ENCODE peak calls at places on chromosomes 16 and 17, in seven cellular contexts. One of them, this sample, is unnamed.

GRCh38 chr16:85428168-85428898 is 184.8 kb upstream of the GSE1 start:
- DNase-seq in GM10248: peak
- DNase-seq in DND-41: peak
- DNase-seq in lung: no peak
- DNase-seq in IMR-90: no peak
- DNase-seq in adrenal gland: no peak
- DNase-seq in epithelial cell of esophagus: peak
- DNase-seq in this sample: peak

GRCh38 chr17:27413295-27413694 is 43.0 kb upstream of the KSR1 start:
- DNase-seq in epithelial cell of esophagus: no peak
- DNase-seq in lung: no peak
- DNase-seq in GM10248: no peak
- DNase-seq in adrenal gland: no peak
- DNase-seq in DND-41: no peak
- DNase-seq in IMR-90: no peak
- DNase-seq in this sample: no peak

GRCh38 chr16:50302472-50303005 is 36.2 kb downstream of the ADCY7 start:
- DNase-seq in lung: no peak
- DNase-seq in DND-41: no peak
- DNase-seq in adrenal gland: no peak
- DNase-seq in epithelial cell of esophagus: no peak
- DNase-seq in GM10248: no peak
- DNase-seq in IMR-90: no peak
- DNase-seq in this sample: no peak

GRCh38 chr17:46940692-46941404 is 17.9 kb downstream of the GOSR2 start:
- DNase-seq in adrenal gland: peak
- DNase-seq in epithelial cell of esophagus: peak
- DNase-seq in GM10248: peak
- DNase-seq in IMR-90: peak
- DNase-seq in lung: peak
- DNase-seq in DND-41: peak
- DNase-seq in this sample: peak

GRCh38 chr17:28147026-28147425 is 104.5 kb downstream of the NLK start:
- DNase-seq in adrenal gland: peak
- DNase-seq in IMR-90: peak
- DNase-seq in epithelial cell of esophagus: no peak
- DNase-seq in DND-41: no peak
- DNase-seq in lung: no peak
- DNase-seq in GM10248: no peak
- DNase-seq in this sample: no peak

GRCh38 chr16:16828913-16829398 is 450.0 kb downstream of the NPIPA7 start:
- DNase-seq in DND-41: peak
- DNase-seq in adrenal gland: no peak
- DNase-seq in epithelial cell of esophagus: no peak
- DNase-seq in lung: no peak
- DNase-seq in IMR-90: no peak
- DNase-seq in GM10248: no peak
- DNase-seq in this sample: no peak

GRCh38 chr16:47258874-47259461 is 115.2 kb upstream of the NETO2 start:
- DNase-seq in epithelial cell of esophagus: peak
- DNase-seq in lung: no peak
- DNase-seq in DND-41: peak
- DNase-seq in GM10248: peak
- DNase-seq in IMR-90: peak
- DNase-seq in adrenal gland: no peak
- DNase-seq in this sample: no peak

GRCh38 chr17:46736100-46736499 is 82.4 kb downstream of the WNT3 start:
- DNase-seq in epithelial cell of esophagus: no peak
- DNase-seq in IMR-90: no peak
- DNase-seq in DND-41: no peak
- DNase-seq in adrenal gland: no peak
- DNase-seq in GM10248: peak
- DNase-seq in lung: no peak
- DNase-seq in this sample: no peak

GRCh38 chr16:27776556-27776955 is 226.6 kb downstream of the KATNIP start:
- DNase-seq in IMR-90: no peak
- DNase-seq in GM10248: no peak
- DNase-seq in DND-41: no peak
- DNase-seq in adrenal gland: no peak
- DNase-seq in lung: no peak
- DNase-seq in epithelial cell of esophagus: no peak
- DNase-seq in this sample: no peak

GRCh38 chr17:45428954-45429337 is 3.7 kb downstream of the ARHGAP27 start:
- DNase-seq in lung: no peak
- DNase-seq in IMR-90: no peak
- DNase-seq in DND-41: no peak
- DNase-seq in epithelial cell of esophagus: no peak
- DNase-seq in GM10248: no peak
- DNase-seq in adrenal gland: no peak
- DNase-seq in this sample: no peak

DNA sequence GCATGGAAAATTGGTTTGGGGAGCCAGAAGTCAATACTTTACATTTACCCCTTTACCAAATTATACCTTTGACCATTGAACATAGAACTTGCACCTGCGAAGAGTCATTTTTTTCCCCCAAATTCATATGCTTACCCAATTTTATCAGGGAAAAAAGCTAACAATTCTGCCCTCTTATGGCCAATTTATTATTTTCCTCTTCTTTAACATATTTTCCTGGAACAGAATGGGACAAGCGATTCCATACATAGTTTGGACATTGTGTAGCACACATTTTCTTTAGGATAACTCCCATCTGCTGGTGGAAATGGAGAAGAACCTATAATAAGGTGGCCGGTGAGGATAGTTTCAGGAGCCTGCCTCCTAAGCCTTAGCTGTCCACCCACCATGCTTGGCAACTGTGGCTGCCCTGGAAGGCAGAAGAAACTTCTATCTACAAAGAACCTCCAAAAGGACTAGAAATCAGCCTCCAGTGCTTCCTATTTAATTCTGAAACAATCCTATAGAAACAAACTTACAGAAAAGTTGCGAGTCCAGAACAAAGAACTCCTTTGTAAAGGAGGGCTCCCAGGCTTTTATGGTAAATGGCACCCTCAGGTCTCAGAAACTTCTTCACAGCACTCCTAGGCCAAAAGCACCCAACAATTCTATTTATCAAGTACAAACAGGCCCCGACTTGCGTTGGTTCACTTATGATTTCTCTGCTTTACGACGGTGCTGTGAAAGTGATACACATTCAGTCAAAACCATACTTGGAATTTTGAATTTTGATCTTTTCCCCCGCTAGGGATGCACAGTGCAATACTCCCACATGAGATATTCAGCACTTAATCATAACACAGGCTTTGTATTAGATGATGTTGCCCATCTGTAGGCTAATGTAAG is 64.1 kb upstream of the CACNG4 start:
- DNase-seq in adrenal gland: no peak
- DNase-seq in lung: no peak
- DNase-seq in DND-41: no peak
- DNase-seq in epithelial cell of esophagus: peak
- DNase-seq in GM10248: no peak
- DNase-seq in IMR-90: peak
- DNase-seq in this sample: no peak
- TF ChIP-seq CTCF in adrenal gland: peak
- TF ChIP-seq CTCF in lung: no peak
- TF ChIP-seq CTCF in DND-41: peak
- TF ChIP-seq CTCF in epithelial cell of esophagus: peak
- TF ChIP-seq CTCF in GM10248: peak
- TF ChIP-seq CTCF in IMR-90: peak
- TF ChIP-seq CTCF in this sample: no peak

GRCh38 chr17:30559656-30560055 is 82.4 kb downstream of the GOSR1 start:
- DNase-seq in adrenal gland: no peak
- DNase-seq in DND-41: no peak
- DNase-seq in lung: no peak
- DNase-seq in GM10248: no peak
- DNase-seq in epithelial cell of esophagus: no peak
- DNase-seq in IMR-90: no peak
- DNase-seq in this sample: no peak

GRCh38 chr17:30570191-30570590 is 93.0 kb downstream of the GOSR1 start:
- DNase-seq in adrenal gland: no peak
- DNase-seq in GM10248: no peak
- DNase-seq in lung: no peak
- DNase-seq in DND-41: no peak
- DNase-seq in epithelial cell of esophagus: no peak
- DNase-seq in IMR-90: no peak
- DNase-seq in this sample: no peak

GRCh38 chr17:30567231-30568116 is 90.3 kb downstream of the GOSR1 start:
- DNase-seq in DND-41: no peak
- DNase-seq in lung: no peak
- DNase-seq in GM10248: no peak
- DNase-seq in adrenal gland: no peak
- DNase-seq in epithelial cell of esophagus: no peak
- DNase-seq in IMR-90: no peak
- DNase-seq in this sample: no peak

GRCh38 chr17:30570596-30571265 is 93.5 kb downstream of the GOSR1 start:
- DNase-seq in GM10248: no peak
- DNase-seq in epithelial cell of esophagus: no peak
- DNase-seq in lung: no peak
- DNase-seq in IMR-90: no peak
- DNase-seq in DND-41: no peak
- DNase-seq in adrenal gland: no peak
- DNase-seq in this sample: no peak

GRCh38 chr17:30565073-30565935 is 88.1 kb downstream of the GOSR1 start:
- DNase-seq in lung: no peak
- DNase-seq in epithelial cell of esophagus: peak
- DNase-seq in IMR-90: no peak
- DNase-seq in adrenal gland: no peak
- DNase-seq in DND-41: no peak
- DNase-seq in GM10248: no peak
- DNase-seq in this sample: peak
- TF ChIP-seq CTCF in lung: no peak
- TF ChIP-seq CTCF in epithelial cell of esophagus: no peak
- TF ChIP-seq CTCF in IMR-90: no peak
- TF ChIP-seq CTCF in adrenal gland: no peak
- TF ChIP-seq CTCF in DND-41: peak
- TF ChIP-seq CTCF in GM10248: no peak
- TF ChIP-seq CTCF in this sample: no peak

GRCh38 chr17:40363480-40363838 is 1.1 kb downstream of the GJD3 start:
- DNase-seq in GM10248: no peak
- DNase-seq in epithelial cell of esophagus: no peak
- DNase-seq in lung: no peak
- DNase-seq in DND-41: no peak
- DNase-seq in IMR-90: no peak
- DNase-seq in adrenal gland: no peak
- DNase-seq in this sample: no peak

GRCh38 chr17:40361063-40361924 is 3.2 kb downstream of the GJD3 start:
- DNase-seq in IMR-90: no peak
- DNase-seq in adrenal gland: no peak
- DNase-seq in GM10248: no peak
- DNase-seq in epithelial cell of esophagus: no peak
- DNase-seq in lung: no peak
- DNase-seq in DND-41: no peak
- DNase-seq in this sample: no peak

GRCh38 chr17:40364121-40364861 is at the start of gene GJD3:
- DNase-seq in adrenal gland: no peak
- DNase-seq in epithelial cell of esophagus: no peak
- DNase-seq in GM10248: no peak
- DNase-seq in IMR-90: no peak
- DNase-seq in lung: no peak
- DNase-seq in DND-41: no peak
- DNase-seq in this sample: no peak

GRCh38 chr17:40361925-40362695 is 2.4 kb downstream of the GJD3 start:
- DNase-seq in IMR-90: no peak
- DNase-seq in GM10248: no peak
- DNase-seq in DND-41: no peak
- DNase-seq in lung: no peak
- DNase-seq in epithelial cell of esophagus: no peak
- DNase-seq in adrenal gland: no peak
- DNase-seq in this sample: no peak

DNA sequence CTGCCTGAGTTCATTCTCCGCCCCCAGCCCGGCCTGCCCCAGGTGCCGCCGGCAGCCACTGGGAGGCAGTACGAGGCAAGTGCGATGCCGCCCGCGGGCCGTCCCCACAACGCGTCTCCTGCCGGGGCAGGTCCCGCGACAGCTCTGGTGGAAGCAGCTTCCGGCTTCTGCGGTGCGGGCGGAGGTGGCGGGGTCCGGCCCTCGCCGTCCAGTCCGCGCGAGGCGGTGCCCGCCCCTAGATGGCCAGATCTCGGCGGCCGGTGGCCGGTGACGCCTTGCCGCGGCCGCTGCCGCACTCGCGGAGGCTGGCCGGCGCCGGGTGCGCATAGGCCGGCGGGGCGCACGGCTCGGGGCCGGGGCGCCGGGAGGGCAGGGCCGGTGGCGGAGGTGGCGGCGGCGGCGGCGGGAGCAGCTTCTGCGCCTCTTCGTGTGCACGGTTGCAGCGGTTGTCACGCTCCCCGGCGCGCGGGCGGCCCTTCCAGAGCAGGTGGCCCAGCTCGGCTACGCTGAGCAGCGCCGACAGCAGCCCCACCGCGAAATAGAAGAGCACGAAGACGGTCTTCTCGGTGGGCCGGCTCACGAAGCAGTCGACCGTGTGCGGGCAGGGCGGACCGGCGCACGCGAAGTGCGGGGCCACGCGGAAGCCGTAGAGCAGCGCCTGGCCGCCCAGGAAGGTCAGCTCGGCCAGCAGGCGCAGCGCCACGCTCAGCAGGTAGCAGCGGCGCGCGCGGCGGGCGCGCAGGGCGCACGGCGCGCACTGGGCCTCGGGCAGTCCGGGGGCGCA is 1.6 kb downstream of the GJD3 start:
- DNase-seq in lung: peak
- DNase-seq in DND-41: peak
- DNase-seq in GM10248: peak
- DNase-seq in adrenal gland: peak
- DNase-seq in epithelial cell of esophagus: peak
- DNase-seq in IMR-90: peak
- DNase-seq in this sample: peak
- TF ChIP-seq CTCF in lung: peak
- TF ChIP-seq CTCF in DND-41: peak
- TF ChIP-seq CTCF in GM10248: peak
- TF ChIP-seq CTCF in adrenal gland: no peak
- TF ChIP-seq CTCF in epithelial cell of esophagus: peak
- TF ChIP-seq CTCF in IMR-90: peak
- TF ChIP-seq CTCF in this sample: peak

GRCh38 chr16:87201052-87201451 is 116.1 kb downstream of the C16orf95 start:
- DNase-seq in DND-41: no peak
- DNase-seq in IMR-90: peak
- DNase-seq in epithelial cell of esophagus: peak
- DNase-seq in GM10248: no peak
- DNase-seq in lung: peak
- DNase-seq in adrenal gland: peak
- DNase-seq in this sample: no peak

GRCh38 chr16:87201777-87202176 is 115.4 kb downstream of the C16orf95 start:
- DNase-seq in adrenal gland: no peak
- DNase-seq in lung: no peak
- DNase-seq in DND-41: no peak
- DNase-seq in IMR-90: no peak
- DNase-seq in GM10248: no peak
- DNase-seq in epithelial cell of esophagus: no peak
- DNase-seq in this sample: no peak

GRCh38 chr16:87202346-87202745 is 114.8 kb downstream of the C16orf95 start:
- DNase-seq in IMR-90: peak
- DNase-seq in DND-41: no peak
- DNase-seq in epithelial cell of esophagus: no peak
- DNase-seq in adrenal gland: no peak
- DNase-seq in lung: no peak
- DNase-seq in GM10248: no peak
- DNase-seq in this sample: no peak

GRCh38 chr16:87200637-87201036 is 116.6 kb downstream of the C16orf95 start:
- DNase-seq in adrenal gland: no peak
- DNase-seq in epithelial cell of esophagus: no peak
- DNase-seq in GM10248: no peak
- DNase-seq in IMR-90: no peak
- DNase-seq in lung: no peak
- DNase-seq in DND-41: no peak
- DNase-seq in this sample: no peak

GRCh38 chr16:87203060-87203656 is 114.0 kb downstream of the C16orf95 start:
- DNase-seq in adrenal gland: peak
- DNase-seq in GM10248: peak
- DNase-seq in lung: peak
- DNase-seq in DND-41: peak
- DNase-seq in IMR-90: peak
- DNase-seq in epithelial cell of esophagus: peak
- DNase-seq in this sample: no peak
- TF ChIP-seq CTCF in adrenal gland: peak
- TF ChIP-seq CTCF in GM10248: peak
- TF ChIP-seq CTCF in lung: peak
- TF ChIP-seq CTCF in DND-41: peak
- TF ChIP-seq CTCF in IMR-90: peak
- TF ChIP-seq CTCF in epithelial cell of esophagus: peak
- TF ChIP-seq CTCF in this sample: peak